ENCODE peak calls at places on chromosomes 13 and 19, in ten cellular contexts. M is uterus, Y is Peyer's patch, J is astrocyte, D is tibial nerve, U is aorta, A is IMR-90, C is testis, L is esophagus squamous epithelium, R is mesendoderm. V is an unnamed sample. For H3K4me1, the result is how much of the 10 kb centered on the place peaks cover.

GRCh38 chr13:76053181-76053580 is 417.1 kb downstream of the LMO7 start:
- DNase-seq in U (no peak), D (no peak), C (no peak), J (no peak), A (no peak), M (no peak), Y (no peak), L (no peak), R (peak), V (no peak)

GRCh38 chr13:24038405-24038804 is 122.1 kb upstream of the SPATA13 start:
- DNase-seq in C (no peak), A (peak), R (peak), J (peak), D (no peak), Y (no peak), U (no peak), M (no peak), L (no peak), V (no peak)

GRCh38 chr13:45356966-45357689 is 16.1 kb upstream of the TPT1 start:
- DNase-seq in L (no peak), M (no peak), J (peak), A (no peak), C (no peak), D (no peak), Y (no peak), U (peak), R (no peak), V (no peak)

GRCh38 chr13:32211788-32212187 is 103.4 kb downstream of the ZAR1L start:
- DNase-seq in Y (no peak), C (no peak), U (no peak), R (peak), J (peak), M (no peak), L (no peak), A (peak), D (no peak), V (no peak)

GRCh38 chr19:29965529-29965928 is 23.5 kb downstream of the URI1 start:
- DNase-seq in R (no peak), D (no peak), M (no peak), Y (no peak), C (no peak), J (peak), A (peak), U (no peak), L (no peak), V (no peak)

GRCh38 chr13:51697181-51697580 is 106.8 kb downstream of the DHRS12 start:
- DNase-seq in Y (no peak), D (no peak), U (no peak), C (no peak), R (no peak), J (no peak), M (no peak), A (peak), L (no peak), V (no peak)

GRCh38 chr13:75469087-75469486 is 12.9 kb downstream of the TBC1D4 start:
- DNase-seq in M (no peak), U (no peak), J (no peak), L (no peak), Y (no peak), R (peak), D (no peak), C (no peak), A (no peak), V (no peak)

GRCh38 chr13:24860775-24861174 is 96.8 kb downstream of the RNF17 start:
- DNase-seq in L (no peak), C (no peak), J (no peak), D (no peak), U (no peak), A (no peak), R (no peak), M (no peak), Y (no peak), V (no peak)

GRCh38 chr19:611506-611869 is 21.8 kb downstream of the HCN2 start:
- DNase-seq in M (no peak), J (peak), Y (no peak), C (no peak), R (no peak), D (no peak), U (no peak), A (peak), L (no peak), V (no peak)

GRCh38 chr19:46660008-46660517 is 919 bp downstream of the DACT3 start:
- DNase-seq in Y (no peak), C (no peak), J (no peak), R (peak), M (peak), L (no peak), A (no peak), U (peak), D (no peak), V (peak)

GRCh38 chr19:51364200-51365106 is 1.7 kb downstream of the ETFB start:
- DNase-seq in Y (no peak), L (no peak), U (no peak), R (no peak), A (no peak), D (no peak), M (no peak), C (no peak), J (no peak), V (no peak)

GRCh38 chr13:24512208-24513068 is at the start of gene PARP4:
- DNase-seq in J (peak), A (peak), C (peak), U (peak), R (peak), Y (peak), D (peak), L (peak), M (peak), V (peak)

GRCh38 chr13:113333076-113333475 is 30.9 kb downstream of the GRTP1 start:
- DNase-seq in A (no peak), U (peak), J (no peak), M (no peak), C (no peak), L (no peak), R (no peak), D (no peak), Y (no peak), V (peak)

GRCh38 chr19:2640563-2641331 is 61.7 kb downstream of the GNG7 start:
- DNase-seq in D (no peak), Y (no peak), C (no peak), M (no peak), L (no peak), J (no peak), U (no peak), R (no peak), A (no peak), V (no peak)

GRCh38 chr19:44653977-44654784 is 10.5 kb downstream of the PVR start:
- DNase-seq in D (peak), Y (peak), L (no peak), C (peak), U (peak), M (peak), J (peak), R (peak), A (peak), V (peak)

GRCh38 chr19:46125447-46125846 is 959 bp upstream of the IGFL3 start:
- DNase-seq in J (no peak), C (no peak), R (no peak), Y (no peak), L (no peak), A (no peak), U (no peak), M (no peak), D (no peak), V (no peak)

GRCh38 chr13:100240109-100240779 is 151.4 kb downstream of the PCCA start:
- DNase-seq in A (peak), C (no peak), Y (no peak), M (no peak), L (no peak), U (no peak), D (no peak), R (no peak), J (no peak), V (no peak)

GRCh38 chr19:42279148-42279901 is 10.3 kb downstream of the CIC start:
- DNase-seq in A (no peak), R (no peak), D (no peak), M (no peak), Y (no peak), L (no peak), J (no peak), U (no peak), C (no peak), V (no peak)
- H3K4me1 ChIP-seq in A (under half), R (under half), D (half or more), M (under half), Y (under half), L (half or more), J (half or more), U (under half), C (half or more), V (half or more)

DNA sequence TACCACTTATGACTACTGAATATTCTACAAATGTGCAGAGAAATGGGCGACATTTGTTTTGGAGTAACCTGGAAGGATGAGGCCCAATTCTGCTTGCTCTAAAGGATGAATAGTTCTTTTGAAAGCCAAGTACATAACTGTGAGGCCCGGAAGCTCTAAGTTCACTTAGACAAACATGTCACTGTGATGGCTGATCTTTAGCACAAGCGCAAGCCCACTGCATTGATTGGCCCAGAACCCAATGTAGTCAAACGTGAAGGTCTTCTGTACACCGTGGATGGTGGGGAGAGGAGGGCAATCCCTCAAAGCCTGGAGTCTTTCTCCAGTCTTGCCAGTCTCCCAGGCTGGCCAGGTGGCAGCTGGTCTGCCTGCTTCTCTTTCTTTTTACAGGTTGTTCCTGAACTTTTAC is 139.6 kb downstream of the RFC3 start:
- DNase-seq in M (no peak), J (no peak), U (no peak), R (no peak), D (no peak), C (no peak), Y (no peak), A (no peak), L (no peak), V (no peak)
- H3K4me1 ChIP-seq in M (under half), J (under half), U (under half), R (under half), D (under half), C (under half), Y (under half), A (under half), L (under half), V (under half)

GRCh38 chr19:23075031-23075733 is 41.6 kb upstream of the ZNF730 start:
- DNase-seq in M (peak), C (peak), D (no peak), Y (peak), R (peak), U (peak), J (peak), L (no peak), A (peak), V (peak)

GRCh38 chr19:23065306-23065705 is 51.5 kb upstream of the ZNF730 start:
- DNase-seq in A (no peak), Y (no peak), L (no peak), R (no peak), D (no peak), J (no peak), C (no peak), U (no peak), M (no peak), V (no peak)

GRCh38 chr19:23070353-23070781 is 46.5 kb upstream of the ZNF730 start:
- DNase-seq in C (peak), U (no peak), R (peak), A (peak), Y (no peak), J (no peak), L (no peak), M (peak), D (no peak), V (no peak)

GRCh38 chr19:23071087-23071511 is 45.7 kb upstream of the ZNF730 start:
- DNase-seq in Y (no peak), R (no peak), D (no peak), C (peak), L (no peak), U (no peak), M (peak), J (peak), A (peak), V (peak)
- H3K4me1 ChIP-seq in Y (under half), R (under half), D (under half), C (under half), L (under half), U (under half), M (under half), J (under half), A (under half), V (under half)

DNA sequence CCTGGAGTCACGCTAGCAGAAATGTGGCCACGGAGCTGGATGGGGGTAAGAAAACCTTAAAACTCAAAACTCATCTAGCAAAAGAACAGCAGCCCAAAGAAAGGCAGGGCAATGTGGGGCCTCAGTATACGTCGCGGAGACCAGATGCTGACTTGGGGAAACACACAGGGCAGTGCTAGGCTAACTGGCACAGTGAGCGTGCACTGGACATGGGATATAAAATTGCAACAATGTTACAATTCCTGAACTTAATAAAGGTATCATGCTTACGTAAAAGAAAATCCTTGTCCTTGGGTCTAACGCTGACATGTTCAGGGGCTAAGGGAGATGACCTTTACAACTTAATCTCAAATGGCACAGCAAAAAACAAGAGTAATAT is 40.5 kb downstream of the COL4A1 start:
- DNase-seq in A (no peak), R (no peak), Y (no peak), L (no peak), M (no peak), D (no peak), U (no peak), C (no peak), J (no peak), V (no peak)
- H3K4me1 ChIP-seq in A (under half), R (under half), Y (under half), L (under half), M (under half), D (half or more), U (under half), C (under half), J (under half), V (under half)